ENCODE peak calls at places on chromosomes 13 and 19, in nine cellular contexts. One of them, this sample, is unnamed.

GRCh38 chr13:39106216-39106995 is 68.2 kb downstream of the NHLRC3 start:
- DNase-seq in SK-N-SH: no peak
- DNase-seq in B cell: no peak
- DNase-seq in activated naive CD8-positive, alpha-beta T cell treated with anti-CD3 and anti-CD28 coated beads for 36 hours: no peak
- DNase-seq in midbrain: no peak
- DNase-seq in stimulated activated CD8-positive, alpha-beta memory T cell treated with anti-CD3 and anti-CD28 coated beads, Interleukin-15, amount 100 ng/mL, for 1 hour: no peak
- DNase-seq in activated T-helper 1 cell treated with anti-CD3 and anti-CD28 coated beads, Interleukin-12 subunit alpha, Interleukin-12 subunit beta, Interleukin-2, Interleukin-4 antibody, amounts not matched to agents 30 ng/mL and 10 ng/mL and 1 ng/mL, durations not matched to agents 14 hours and 24 hours and 36 hours: no peak
- DNase-seq in cardiac fibroblast: no peak
- DNase-seq in effector CD4-positive, alpha-beta T cell: no peak
- DNase-seq in this sample: no peak

GRCh38 chr13:27171244-27171829 is at the start of gene USP12:
- DNase-seq in effector CD4-positive, alpha-beta T cell: no peak
- DNase-seq in activated T-helper 1 cell treated with anti-CD3 and anti-CD28 coated beads, Interleukin-12 subunit alpha, Interleukin-12 subunit beta, Interleukin-2, Interleukin-4 antibody, amounts not matched to agents 30 ng/mL and 10 ng/mL and 1 ng/mL, durations not matched to agents 14 hours and 24 hours and 36 hours: no peak
- DNase-seq in stimulated activated CD8-positive, alpha-beta memory T cell treated with anti-CD3 and anti-CD28 coated beads, Interleukin-15, amount 100 ng/mL, for 1 hour: no peak
- DNase-seq in SK-N-SH: peak
- DNase-seq in cardiac fibroblast: peak
- DNase-seq in activated naive CD8-positive, alpha-beta T cell treated with anti-CD3 and anti-CD28 coated beads for 36 hours: peak
- DNase-seq in midbrain: no peak
- DNase-seq in B cell: peak
- DNase-seq in this sample: no peak

GRCh38 chr13:100356889-100357288 is 231.7 kb downstream of the GGACT start:
- DNase-seq in activated naive CD8-positive, alpha-beta T cell treated with anti-CD3 and anti-CD28 coated beads for 36 hours: no peak
- DNase-seq in stimulated activated CD8-positive, alpha-beta memory T cell treated with anti-CD3 and anti-CD28 coated beads, Interleukin-15, amount 100 ng/mL, for 1 hour: no peak
- DNase-seq in SK-N-SH: no peak
- DNase-seq in midbrain: no peak
- DNase-seq in activated T-helper 1 cell treated with anti-CD3 and anti-CD28 coated beads, Interleukin-12 subunit alpha, Interleukin-12 subunit beta, Interleukin-2, Interleukin-4 antibody, amounts not matched to agents 30 ng/mL and 10 ng/mL and 1 ng/mL, durations not matched to agents 14 hours and 24 hours and 36 hours: no peak
- DNase-seq in cardiac fibroblast: peak
- DNase-seq in effector CD4-positive, alpha-beta T cell: no peak
- DNase-seq in B cell: no peak
- DNase-seq in this sample: no peak

GRCh38 chr19:18946335-18946734 is 5.3 kb upstream of the HOMER3 start:
- DNase-seq in cardiac fibroblast: no peak
- DNase-seq in midbrain: no peak
- DNase-seq in activated naive CD8-positive, alpha-beta T cell treated with anti-CD3 and anti-CD28 coated beads for 36 hours: no peak
- DNase-seq in B cell: no peak
- DNase-seq in stimulated activated CD8-positive, alpha-beta memory T cell treated with anti-CD3 and anti-CD28 coated beads, Interleukin-15, amount 100 ng/mL, for 1 hour: no peak
- DNase-seq in SK-N-SH: no peak
- DNase-seq in activated T-helper 1 cell treated with anti-CD3 and anti-CD28 coated beads, Interleukin-12 subunit alpha, Interleukin-12 subunit beta, Interleukin-2, Interleukin-4 antibody, amounts not matched to agents 30 ng/mL and 10 ng/mL and 1 ng/mL, durations not matched to agents 14 hours and 24 hours and 36 hours: no peak
- DNase-seq in effector CD4-positive, alpha-beta T cell: no peak
- DNase-seq in this sample: no peak

GRCh38 chr13:113448885-113449692 is 4.2 kb downstream of the ADPRHL1 start:
- DNase-seq in activated naive CD8-positive, alpha-beta T cell treated with anti-CD3 and anti-CD28 coated beads for 36 hours: no peak
- DNase-seq in stimulated activated CD8-positive, alpha-beta memory T cell treated with anti-CD3 and anti-CD28 coated beads, Interleukin-15, amount 100 ng/mL, for 1 hour: no peak
- DNase-seq in cardiac fibroblast: peak
- DNase-seq in SK-N-SH: no peak
- DNase-seq in B cell: no peak
- DNase-seq in midbrain: no peak
- DNase-seq in effector CD4-positive, alpha-beta T cell: peak
- DNase-seq in activated T-helper 1 cell treated with anti-CD3 and anti-CD28 coated beads, Interleukin-12 subunit alpha, Interleukin-12 subunit beta, Interleukin-2, Interleukin-4 antibody, amounts not matched to agents 30 ng/mL and 10 ng/mL and 1 ng/mL, durations not matched to agents 14 hours and 24 hours and 36 hours: peak
- DNase-seq in this sample: peak

GRCh38 chr13:46961719-46962118 is 64.9 kb upstream of the HTR2A start:
- DNase-seq in midbrain: no peak
- DNase-seq in SK-N-SH: no peak
- DNase-seq in activated T-helper 1 cell treated with anti-CD3 and anti-CD28 coated beads, Interleukin-12 subunit alpha, Interleukin-12 subunit beta, Interleukin-2, Interleukin-4 antibody, amounts not matched to agents 30 ng/mL and 10 ng/mL and 1 ng/mL, durations not matched to agents 14 hours and 24 hours and 36 hours: no peak
- DNase-seq in effector CD4-positive, alpha-beta T cell: no peak
- DNase-seq in stimulated activated CD8-positive, alpha-beta memory T cell treated with anti-CD3 and anti-CD28 coated beads, Interleukin-15, amount 100 ng/mL, for 1 hour: no peak
- DNase-seq in activated naive CD8-positive, alpha-beta T cell treated with anti-CD3 and anti-CD28 coated beads for 36 hours: no peak
- DNase-seq in cardiac fibroblast: peak
- DNase-seq in B cell: no peak
- DNase-seq in this sample: no peak

GRCh38 chr19:53868091-53868891 is 608 bp downstream of the MYADM start:
- DNase-seq in stimulated activated CD8-positive, alpha-beta memory T cell treated with anti-CD3 and anti-CD28 coated beads, Interleukin-15, amount 100 ng/mL, for 1 hour: no peak
- DNase-seq in activated naive CD8-positive, alpha-beta T cell treated with anti-CD3 and anti-CD28 coated beads for 36 hours: peak
- DNase-seq in B cell: peak
- DNase-seq in effector CD4-positive, alpha-beta T cell: no peak
- DNase-seq in SK-N-SH: peak
- DNase-seq in midbrain: no peak
- DNase-seq in cardiac fibroblast: peak
- DNase-seq in activated T-helper 1 cell treated with anti-CD3 and anti-CD28 coated beads, Interleukin-12 subunit alpha, Interleukin-12 subunit beta, Interleukin-2, Interleukin-4 antibody, amounts not matched to agents 30 ng/mL and 10 ng/mL and 1 ng/mL, durations not matched to agents 14 hours and 24 hours and 36 hours: peak
- DNase-seq in this sample: peak

GRCh38 chr13:28641600-28641926 is 17.4 kb upstream of the POMP start:
- DNase-seq in midbrain: no peak
- DNase-seq in stimulated activated CD8-positive, alpha-beta memory T cell treated with anti-CD3 and anti-CD28 coated beads, Interleukin-15, amount 100 ng/mL, for 1 hour: no peak
- DNase-seq in activated naive CD8-positive, alpha-beta T cell treated with anti-CD3 and anti-CD28 coated beads for 36 hours: no peak
- DNase-seq in cardiac fibroblast: no peak
- DNase-seq in effector CD4-positive, alpha-beta T cell: no peak
- DNase-seq in SK-N-SH: no peak
- DNase-seq in B cell: no peak
- DNase-seq in activated T-helper 1 cell treated with anti-CD3 and anti-CD28 coated beads, Interleukin-12 subunit alpha, Interleukin-12 subunit beta, Interleukin-2, Interleukin-4 antibody, amounts not matched to agents 30 ng/mL and 10 ng/mL and 1 ng/mL, durations not matched to agents 14 hours and 24 hours and 36 hours: no peak
- DNase-seq in this sample: no peak

GRCh38 chr19:12666305-12667048 is at the start of the genes MAN2B1 and WDR83:
- DNase-seq in stimulated activated CD8-positive, alpha-beta memory T cell treated with anti-CD3 and anti-CD28 coated beads, Interleukin-15, amount 100 ng/mL, for 1 hour: peak
- DNase-seq in cardiac fibroblast: peak
- DNase-seq in SK-N-SH: peak
- DNase-seq in B cell: peak
- DNase-seq in midbrain: peak
- DNase-seq in activated naive CD8-positive, alpha-beta T cell treated with anti-CD3 and anti-CD28 coated beads for 36 hours: peak
- DNase-seq in activated T-helper 1 cell treated with anti-CD3 and anti-CD28 coated beads, Interleukin-12 subunit alpha, Interleukin-12 subunit beta, Interleukin-2, Interleukin-4 antibody, amounts not matched to agents 30 ng/mL and 10 ng/mL and 1 ng/mL, durations not matched to agents 14 hours and 24 hours and 36 hours: peak
- DNase-seq in effector CD4-positive, alpha-beta T cell: peak
- DNase-seq in this sample: peak

GRCh38 chr13:34025746-34026145 is 207.8 kb downstream of the RFC3 start:
- DNase-seq in midbrain: no peak
- DNase-seq in effector CD4-positive, alpha-beta T cell: no peak
- DNase-seq in activated T-helper 1 cell treated with anti-CD3 and anti-CD28 coated beads, Interleukin-12 subunit alpha, Interleukin-12 subunit beta, Interleukin-2, Interleukin-4 antibody, amounts not matched to agents 30 ng/mL and 10 ng/mL and 1 ng/mL, durations not matched to agents 14 hours and 24 hours and 36 hours: no peak
- DNase-seq in stimulated activated CD8-positive, alpha-beta memory T cell treated with anti-CD3 and anti-CD28 coated beads, Interleukin-15, amount 100 ng/mL, for 1 hour: no peak
- DNase-seq in activated naive CD8-positive, alpha-beta T cell treated with anti-CD3 and anti-CD28 coated beads for 36 hours: no peak
- DNase-seq in cardiac fibroblast: peak
- DNase-seq in SK-N-SH: no peak
- DNase-seq in B cell: no peak
- DNase-seq in this sample: no peak

GRCh38 chr13:76597868-76598267 is 288.3 kb downstream of the KCTD12 start:
- DNase-seq in B cell: no peak
- DNase-seq in activated naive CD8-positive, alpha-beta T cell treated with anti-CD3 and anti-CD28 coated beads for 36 hours: no peak
- DNase-seq in effector CD4-positive, alpha-beta T cell: no peak
- DNase-seq in SK-N-SH: no peak
- DNase-seq in stimulated activated CD8-positive, alpha-beta memory T cell treated with anti-CD3 and anti-CD28 coated beads, Interleukin-15, amount 100 ng/mL, for 1 hour: no peak
- DNase-seq in activated T-helper 1 cell treated with anti-CD3 and anti-CD28 coated beads, Interleukin-12 subunit alpha, Interleukin-12 subunit beta, Interleukin-2, Interleukin-4 antibody, amounts not matched to agents 30 ng/mL and 10 ng/mL and 1 ng/mL, durations not matched to agents 14 hours and 24 hours and 36 hours: no peak
- DNase-seq in midbrain: no peak
- DNase-seq in cardiac fibroblast: no peak
- DNase-seq in this sample: no peak

GRCh38 chr13:110984392-110984791 is 69.5 kb upstream of the ANKRD10 start:
- DNase-seq in B cell: no peak
- DNase-seq in SK-N-SH: no peak
- DNase-seq in activated T-helper 1 cell treated with anti-CD3 and anti-CD28 coated beads, Interleukin-12 subunit alpha, Interleukin-12 subunit beta, Interleukin-2, Interleukin-4 antibody, amounts not matched to agents 30 ng/mL and 10 ng/mL and 1 ng/mL, durations not matched to agents 14 hours and 24 hours and 36 hours: no peak
- DNase-seq in midbrain: no peak
- DNase-seq in activated naive CD8-positive, alpha-beta T cell treated with anti-CD3 and anti-CD28 coated beads for 36 hours: no peak
- DNase-seq in stimulated activated CD8-positive, alpha-beta memory T cell treated with anti-CD3 and anti-CD28 coated beads, Interleukin-15, amount 100 ng/mL, for 1 hour: no peak
- DNase-seq in effector CD4-positive, alpha-beta T cell: no peak
- DNase-seq in cardiac fibroblast: peak
- DNase-seq in this sample: no peak

GRCh38 chr13:109569938-109570711 is 216.3 kb downstream of the IRS2 start:
- DNase-seq in activated T-helper 1 cell treated with anti-CD3 and anti-CD28 coated beads, Interleukin-12 subunit alpha, Interleukin-12 subunit beta, Interleukin-2, Interleukin-4 antibody, amounts not matched to agents 30 ng/mL and 10 ng/mL and 1 ng/mL, durations not matched to agents 14 hours and 24 hours and 36 hours: peak
- DNase-seq in effector CD4-positive, alpha-beta T cell: no peak
- DNase-seq in midbrain: no peak
- DNase-seq in cardiac fibroblast: no peak
- DNase-seq in activated naive CD8-positive, alpha-beta T cell treated with anti-CD3 and anti-CD28 coated beads for 36 hours: peak
- DNase-seq in SK-N-SH: no peak
- DNase-seq in B cell: peak
- DNase-seq in stimulated activated CD8-positive, alpha-beta memory T cell treated with anti-CD3 and anti-CD28 coated beads, Interleukin-15, amount 100 ng/mL, for 1 hour: peak
- DNase-seq in this sample: peak

GRCh38 chr13:92941167-92941566 is 285.4 kb upstream of the GPC6 start:
- DNase-seq in activated T-helper 1 cell treated with anti-CD3 and anti-CD28 coated beads, Interleukin-12 subunit alpha, Interleukin-12 subunit beta, Interleukin-2, Interleukin-4 antibody, amounts not matched to agents 30 ng/mL and 10 ng/mL and 1 ng/mL, durations not matched to agents 14 hours and 24 hours and 36 hours: no peak
- DNase-seq in stimulated activated CD8-positive, alpha-beta memory T cell treated with anti-CD3 and anti-CD28 coated beads, Interleukin-15, amount 100 ng/mL, for 1 hour: no peak
- DNase-seq in activated naive CD8-positive, alpha-beta T cell treated with anti-CD3 and anti-CD28 coated beads for 36 hours: no peak
- DNase-seq in cardiac fibroblast: peak
- DNase-seq in midbrain: no peak
- DNase-seq in B cell: no peak
- DNase-seq in SK-N-SH: no peak
- DNase-seq in effector CD4-positive, alpha-beta T cell: no peak
- DNase-seq in this sample: no peak

GRCh38 chr19:5046339-5047039 is 77.6 kb downstream of the KDM4B start:
- DNase-seq in activated naive CD8-positive, alpha-beta T cell treated with anti-CD3 and anti-CD28 coated beads for 36 hours: no peak
- DNase-seq in stimulated activated CD8-positive, alpha-beta memory T cell treated with anti-CD3 and anti-CD28 coated beads, Interleukin-15, amount 100 ng/mL, for 1 hour: no peak
- DNase-seq in activated T-helper 1 cell treated with anti-CD3 and anti-CD28 coated beads, Interleukin-12 subunit alpha, Interleukin-12 subunit beta, Interleukin-2, Interleukin-4 antibody, amounts not matched to agents 30 ng/mL and 10 ng/mL and 1 ng/mL, durations not matched to agents 14 hours and 24 hours and 36 hours: no peak
- DNase-seq in effector CD4-positive, alpha-beta T cell: no peak
- DNase-seq in B cell: no peak
- DNase-seq in SK-N-SH: no peak
- DNase-seq in cardiac fibroblast: no peak
- DNase-seq in midbrain: no peak
- DNase-seq in this sample: no peak

GRCh38 chr13:51768976-51769375 is 35.0 kb downstream of the DHRS12 start:
- DNase-seq in B cell: no peak
- DNase-seq in cardiac fibroblast: no peak
- DNase-seq in SK-N-SH: no peak
- DNase-seq in stimulated activated CD8-positive, alpha-beta memory T cell treated with anti-CD3 and anti-CD28 coated beads, Interleukin-15, amount 100 ng/mL, for 1 hour: no peak
- DNase-seq in effector CD4-positive, alpha-beta T cell: no peak
- DNase-seq in activated T-helper 1 cell treated with anti-CD3 and anti-CD28 coated beads, Interleukin-12 subunit alpha, Interleukin-12 subunit beta, Interleukin-2, Interleukin-4 antibody, amounts not matched to agents 30 ng/mL and 10 ng/mL and 1 ng/mL, durations not matched to agents 14 hours and 24 hours and 36 hours: no peak
- DNase-seq in midbrain: no peak
- DNase-seq in activated naive CD8-positive, alpha-beta T cell treated with anti-CD3 and anti-CD28 coated beads for 36 hours: no peak
- DNase-seq in this sample: no peak

GRCh38 chr19:31338069-31338767 is 11.0 kb downstream of the TSHZ3 start:
- DNase-seq in B cell: no peak
- DNase-seq in cardiac fibroblast: peak
- DNase-seq in midbrain: no peak
- DNase-seq in activated naive CD8-positive, alpha-beta T cell treated with anti-CD3 and anti-CD28 coated beads for 36 hours: no peak
- DNase-seq in effector CD4-positive, alpha-beta T cell: no peak
- DNase-seq in stimulated activated CD8-positive, alpha-beta memory T cell treated with anti-CD3 and anti-CD28 coated beads, Interleukin-15, amount 100 ng/mL, for 1 hour: no peak
- DNase-seq in SK-N-SH: peak
- DNase-seq in activated T-helper 1 cell treated with anti-CD3 and anti-CD28 coated beads, Interleukin-12 subunit alpha, Interleukin-12 subunit beta, Interleukin-2, Interleukin-4 antibody, amounts not matched to agents 30 ng/mL and 10 ng/mL and 1 ng/mL, durations not matched to agents 14 hours and 24 hours and 36 hours: no peak
- DNase-seq in this sample: no peak

GRCh38 chr13:51785592-51786424 is 18.2 kb downstream of the DHRS12 start:
- DNase-seq in midbrain: peak
- DNase-seq in SK-N-SH: peak
- DNase-seq in activated T-helper 1 cell treated with anti-CD3 and anti-CD28 coated beads, Interleukin-12 subunit alpha, Interleukin-12 subunit beta, Interleukin-2, Interleukin-4 antibody, amounts not matched to agents 30 ng/mL and 10 ng/mL and 1 ng/mL, durations not matched to agents 14 hours and 24 hours and 36 hours: no peak
- DNase-seq in activated naive CD8-positive, alpha-beta T cell treated with anti-CD3 and anti-CD28 coated beads for 36 hours: no peak
- DNase-seq in cardiac fibroblast: peak
- DNase-seq in B cell: no peak
- DNase-seq in effector CD4-positive, alpha-beta T cell: no peak
- DNase-seq in stimulated activated CD8-positive, alpha-beta memory T cell treated with anti-CD3 and anti-CD28 coated beads, Interleukin-15, amount 100 ng/mL, for 1 hour: no peak
- DNase-seq in this sample: no peak

GRCh38 chr13:108086678-108087077 is 128.7 kb downstream of the LIG4 start:
- DNase-seq in stimulated activated CD8-positive, alpha-beta memory T cell treated with anti-CD3 and anti-CD28 coated beads, Interleukin-15, amount 100 ng/mL, for 1 hour: no peak
- DNase-seq in activated naive CD8-positive, alpha-beta T cell treated with anti-CD3 and anti-CD28 coated beads for 36 hours: no peak
- DNase-seq in activated T-helper 1 cell treated with anti-CD3 and anti-CD28 coated beads, Interleukin-12 subunit alpha, Interleukin-12 subunit beta, Interleukin-2, Interleukin-4 antibody, amounts not matched to agents 30 ng/mL and 10 ng/mL and 1 ng/mL, durations not matched to agents 14 hours and 24 hours and 36 hours: no peak
- DNase-seq in B cell: no peak
- DNase-seq in midbrain: no peak
- DNase-seq in SK-N-SH: no peak
- DNase-seq in cardiac fibroblast: peak
- DNase-seq in effector CD4-positive, alpha-beta T cell: no peak
- DNase-seq in this sample: no peak

GRCh38 chr19:55440411-55441105 is 2.5 kb downstream of the SHISA7 start:
- DNase-seq in SK-N-SH: peak
- DNase-seq in midbrain: no peak
- DNase-seq in B cell: peak
- DNase-seq in stimulated activated CD8-positive, alpha-beta memory T cell treated with anti-CD3 and anti-CD28 coated beads, Interleukin-15, amount 100 ng/mL, for 1 hour: no peak
- DNase-seq in activated naive CD8-positive, alpha-beta T cell treated with anti-CD3 and anti-CD28 coated beads for 36 hours: peak
- DNase-seq in cardiac fibroblast: no peak
- DNase-seq in effector CD4-positive, alpha-beta T cell: no peak
- DNase-seq in activated T-helper 1 cell treated with anti-CD3 and anti-CD28 coated beads, Interleukin-12 subunit alpha, Interleukin-12 subunit beta, Interleukin-2, Interleukin-4 antibody, amounts not matched to agents 30 ng/mL and 10 ng/mL and 1 ng/mL, durations not matched to agents 14 hours and 24 hours and 36 hours: no peak
- DNase-seq in this sample: no peak

This sample was measured in effector memory CD4-positive, alpha-beta T cell.